ENCODE peak calls at places on chromosomes 2 and 18, in seven cellular contexts. U, A, C, Z, M, Y and W are unnamed samples.

GRCh38 chr2:203782262-203782976 is 76.0 kb downstream of the CD28 start:
- DNase-seq in U (peak; percentile 94), A (peak; percentile 41), C (peak; percentile 90), Z (no peak), M (peak; percentile 79), Y (peak; percentile 41), W (peak; percentile 78)

GRCh38 chr2:60794271-60794863 is 38.3 kb downstream of the PAPOLG start:
- DNase-seq in U (peak; percentile 45), A (no peak), C (no peak), Z (no peak), M (peak; percentile 35), Y (no peak), W (no peak)

GRCh38 chr18:65788373-65788772 is 37.6 kb downstream of the CDH7 start:
- DNase-seq in U (no peak), A (no peak), C (no peak), Z (no peak), M (peak; percentile 65), Y (no peak), W (peak; percentile 34)

GRCh38 chr18:74945774-74946545 is 263.0 kb downstream of the PTGR3 start:
- DNase-seq in U (no peak), A (no peak), C (no peak), Z (no peak), M (no peak), Y (no peak), W (no peak)

GRCh38 chr2:109718139-109718538 is 76.0 kb upstream of the RGPD5 start:
- DNase-seq in U (no peak), A (no peak), C (no peak), Z (no peak), M (no peak), Y (no peak), W (no peak)

GRCh38 chr18:75407468-75408437 is 19.8 kb downstream of the SMIM21 start:
- DNase-seq in U (peak; percentile 65), A (no peak), C (no peak), Z (no peak), M (no peak), Y (no peak), W (no peak)

GRCh38 chr2:56088411-56088810 is 95.4 kb upstream of the CCDC85A start:
- DNase-seq in U (no peak), A (no peak), C (no peak), Z (no peak), M (no peak), Y (no peak), W (no peak)

GRCh38 chr2:150625300-150625699 is 137.8 kb upstream of the RND3 start:
- DNase-seq in U (no peak), A (no peak), C (no peak), Z (no peak), M (no peak), Y (no peak), W (no peak)

GRCh38 chr2:24970483-24971299 is 1.1 kb downstream of the DNAJC27 start:
- DNase-seq in U (peak; percentile 60), A (no peak), C (no peak), Z (no peak), M (peak; percentile 35), Y (no peak), W (no peak)

GRCh38 chr18:72107647-72108046 is 436.5 kb downstream of the CBLN2 start:
- DNase-seq in U (no peak), A (no peak), C (no peak), Z (no peak), M (peak; percentile 45), Y (no peak), W (no peak)

GRCh38 chr2:239938651-239939486 is 86.3 kb downstream of the NDUFA10 start:
- DNase-seq in U (no peak), A (no peak), C (no peak), Z (no peak), M (no peak), Y (no peak), W (no peak)

GRCh38 chr2:132593171-132593570 is 76.8 kb downstream of the LYPD1 start:
- DNase-seq in U (peak; percentile 5), A (no peak), C (no peak), Z (no peak), M (no peak), Y (no peak), W (no peak)

GRCh38 chr18:60656563-60656962 is 284.0 kb upstream of the MC4R start:
- DNase-seq in U (no peak), A (no peak), C (no peak), Z (no peak), M (no peak), Y (no peak), W (no peak)

GRCh38 chr18:78978336-78979057 is 1.1 kb upstream of the SALL3 start:
- DNase-seq in U (no peak), A (no peak), C (no peak), Z (no peak), M (no peak), Y (no peak), W (no peak)

GRCh38 chr2:105502625-105503334 is 103.9 kb upstream of the FHL2 start:
- DNase-seq in U (no peak), A (no peak), C (no peak), Z (no peak), M (no peak), Y (no peak), W (no peak)

GRCh38 chr18:11845653-11846052 is 5.6 kb upstream of the CHMP1B start:
- DNase-seq in U (no peak), A (no peak), C (no peak), Z (no peak), M (no peak), Y (no peak), W (no peak)